ENCODE peak calls at places on chromosome 22, in four cellular contexts. M is GM12878, S is HepG2, T is H1. L is an unnamed sample. For H3K4me1, the result is how much of the 10 kb centered on the place peaks cover.

GRCh38 chr22:19703869-19704268 is 10.4 kb upstream of the SEPTIN5 start:
- DNase-seq in M (no peak), T (no peak), S (no peak), L (no peak)

GRCh38 chr22:21970037-21970799 is 12.4 kb downstream of the TOP3B start:
- DNase-seq in M (no peak), S (no peak), T (no peak), L (no peak)

GRCh38 chr22:44819966-44820631 is 67.7 kb downstream of the ARHGAP8 start:
- DNase-seq in M (no peak), T (peak), S (no peak), L (no peak)

GRCh38 chr22:37167981-37168647 is 18.4 kb upstream of the IL2RB start:
- DNase-seq in M (no peak), S (no peak), T (no peak), L (no peak)

GRCh38 chr22:43637267-43637666 is 174.8 kb downstream of the EFCAB6 start:
- DNase-seq in M (no peak), T (no peak), S (peak), L (no peak)

GRCh38 chr22:18118345-18118915 is 7.8 kb downstream of the TUBA8 start:
- DNase-seq in T (no peak), M (no peak), S (no peak), L (no peak)

GRCh38 chr22:48372395-48372794 is 1455.3 kb downstream of the BRD1 start:
- DNase-seq in M (no peak), S (no peak), T (peak), L (no peak)

GRCh38 chr22:22558972-22559603 is at the start of gene PRAME:
- DNase-seq in S (peak), T (peak), M (peak), L (peak)

GRCh38 chr22:17366830-17367229 is 2.4 kb upstream of the CECR2 start:
- DNase-seq in S (no peak), M (no peak), T (peak), L (no peak)

GRCh38 chr22:38069372-38070249 is 12.4 kb downstream of the PICK1 start:
- DNase-seq in S (no peak), M (no peak), T (no peak), L (no peak)

GRCh38 chr22:19902245-19902699 is 39.3 kb upstream of the COMT start:
- DNase-seq in S (peak), M (no peak), T (no peak), L (no peak)

GRCh38 chr22:39967103-39967829 is 7.1 kb downstream of the TMA7B start:
- DNase-seq in S (no peak), T (no peak), M (no peak), L (no peak)

GRCh38 chr22:20621162-20621561 is 113.8 kb downstream of the MED15 start:
- DNase-seq in S (no peak), T (no peak), M (no peak), L (no peak)

GRCh38 chr22:44707178-44707577 is 5.2 kb downstream of the PRR5 start:
- DNase-seq in S (no peak), T (no peak), M (no peak), L (no peak)

GRCh38 chr22:39268645-39269044 is 23.9 kb upstream of the PDGFB start:
- DNase-seq in T (no peak), S (no peak), M (no peak), L (no peak)

GRCh38 chr22:37228106-37229011 is 15.7 kb downstream of the RAC2 start:
- DNase-seq in T (no peak), M (no peak), S (no peak), L (no peak)

GRCh38 chr22:39150848-39151215 is 1.6 kb downstream of the CBX7 start:
- DNase-seq in M (no peak), S (no peak), T (no peak), L (no peak)

GRCh38 chr22:20839837-20840645 is 18.6 kb downstream of the PI4KA start:
- DNase-seq in M (no peak), S (no peak), T (no peak), L (no peak)

GRCh38 chr22:37996079-37996478 is 11.7 kb upstream of the SOX10 start:
- DNase-seq in M (no peak), S (no peak), T (no peak), L (no peak)

GRCh38 chr22:31093956-31094622 is 13.0 kb downstream of the SMTN start:
- DNase-seq in S (no peak), M (no peak), T (no peak), L (no peak)

GRCh38 chr22:31095637-31096249 is 11.6 kb downstream of the SELENOM start:
- DNase-seq in T (no peak), S (no peak), M (no peak), L (no peak)

GRCh38 chr22:31096637-31097274 is 10.6 kb downstream of the SELENOM start:
- DNase-seq in S (no peak), T (peak), M (no peak), L (no peak)

GRCh38 chr22:31093090-31093850 is 12.2 kb downstream of the SMTN start:
- DNase-seq in T (peak), S (no peak), M (no peak), L (no peak)

GRCh38 chr22:31094741-31095140 is 12.6 kb downstream of the SELENOM start:
- DNase-seq in T (no peak), S (no peak), M (no peak), L (no peak)
- H3K4me1 ChIP-seq in T (under half), S (under half), M (under half), L (under half)

DNA sequence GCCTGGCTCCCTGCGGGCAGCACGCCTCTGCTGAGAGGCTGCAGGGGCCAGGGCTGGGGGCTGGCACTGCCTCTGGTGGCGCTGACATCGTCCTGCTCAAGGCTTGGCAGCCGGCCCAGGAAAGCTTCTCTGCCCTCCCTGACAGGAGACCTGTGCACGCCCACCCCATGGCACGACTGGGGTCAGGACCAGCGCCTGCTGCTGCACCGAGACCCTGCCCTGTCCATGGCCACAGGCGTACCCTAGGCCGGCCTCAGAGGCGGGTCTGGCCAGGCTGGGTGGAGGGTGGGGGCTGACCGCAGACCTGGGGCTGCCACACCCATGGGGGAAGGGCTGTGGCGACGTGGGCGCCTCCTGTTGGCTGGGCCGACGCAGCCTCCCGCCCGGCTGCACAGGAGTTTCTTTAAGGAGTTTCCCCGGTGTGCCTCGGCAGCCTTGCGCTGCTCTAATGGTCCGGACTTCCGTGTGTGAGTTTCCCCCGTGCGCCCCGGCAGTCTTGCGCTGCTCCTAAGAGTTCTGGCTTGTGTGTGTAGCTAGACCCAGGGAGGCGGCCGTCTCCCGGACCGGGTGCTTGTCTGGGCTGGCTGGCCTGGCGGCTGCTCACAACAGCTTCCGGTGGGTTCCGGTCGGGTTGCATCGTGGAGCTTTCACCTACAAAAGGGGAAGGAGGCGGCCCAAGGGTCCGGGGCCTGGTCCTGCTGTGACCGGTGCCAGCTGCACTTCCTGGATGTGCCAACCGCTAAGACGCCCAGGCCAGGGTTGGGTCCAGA is 4.7 kb downstream of the TRABD start:
- DNase-seq in S (no peak), T (peak), M (peak), L (no peak)
- TF ChIP-seq SUZ12 in S (no peak), T (no peak), M (no peak), L (no peak)

DNA sequence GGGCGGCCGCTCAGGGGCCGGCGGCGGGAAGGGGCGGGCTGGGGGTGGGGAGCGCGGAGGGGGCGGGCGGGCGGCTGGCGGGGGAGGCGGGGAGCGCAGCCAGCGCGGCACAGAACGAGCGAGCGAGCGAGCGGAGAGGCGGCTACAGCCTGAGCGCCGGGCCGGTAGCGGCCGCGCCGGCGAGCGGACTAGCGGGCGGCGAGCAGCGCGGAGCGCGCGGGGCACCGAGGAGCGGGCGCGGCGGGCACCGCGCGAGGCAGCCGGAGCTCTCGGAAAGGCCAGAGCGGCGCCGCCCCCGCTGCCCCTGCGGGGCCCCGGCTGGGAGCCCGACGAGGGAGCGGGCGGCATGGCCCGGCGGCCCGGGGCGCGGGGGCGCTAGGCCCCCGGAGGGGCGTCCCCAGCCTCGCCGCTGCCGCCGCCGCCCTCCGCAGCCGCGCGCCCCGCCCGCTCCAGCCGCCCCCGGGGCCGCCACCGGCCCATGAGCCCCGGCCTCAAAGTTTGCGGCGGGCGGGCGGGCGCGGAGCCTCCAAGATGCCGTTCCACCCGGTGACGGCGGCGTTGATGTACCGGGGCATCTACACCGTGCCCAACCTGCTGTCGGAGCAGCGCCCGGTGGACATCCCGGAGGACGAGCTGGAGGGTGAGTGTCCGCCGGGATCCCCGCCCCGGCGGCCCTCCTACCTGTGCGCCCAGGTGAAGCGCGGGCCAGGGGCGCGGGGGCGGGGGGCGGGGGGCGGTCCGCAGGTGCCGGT is at the start of gene CABP7:
- DNase-seq in S (no peak), T (no peak), M (no peak), L (no peak)
- H3K4me3 ChIP-seq in S (no peak), T (peak), M (no peak), L (peak)

GRCh38 chr22:42287174-42287890 is 16.9 kb upstream of the TCF20 start:
- DNase-seq in S (no peak), T (no peak), M (no peak), L (no peak)

GRCh38 chr22:42291287-42291686 is 20.8 kb upstream of the TCF20 start:
- DNase-seq in M (no peak), S (no peak), T (no peak), L (no peak)

GRCh38 chr22:42292726-42293520 is 22.5 kb upstream of the TCF20 start:
- DNase-seq in M (no peak), T (no peak), S (no peak), L (no peak)

GRCh38 chr22:42288791-42289190 is 18.3 kb upstream of the TCF20 start:
- DNase-seq in M (no peak), T (no peak), S (no peak), L (no peak)

GRCh38 chr22:42289671-42290269 is 19.3 kb upstream of the TCF20 start:
- DNase-seq in T (no peak), M (no peak), S (no peak), L (no peak)
- H3K4me1 ChIP-seq in T (under half), M (under half), S (under half), L (under half)

DNA sequence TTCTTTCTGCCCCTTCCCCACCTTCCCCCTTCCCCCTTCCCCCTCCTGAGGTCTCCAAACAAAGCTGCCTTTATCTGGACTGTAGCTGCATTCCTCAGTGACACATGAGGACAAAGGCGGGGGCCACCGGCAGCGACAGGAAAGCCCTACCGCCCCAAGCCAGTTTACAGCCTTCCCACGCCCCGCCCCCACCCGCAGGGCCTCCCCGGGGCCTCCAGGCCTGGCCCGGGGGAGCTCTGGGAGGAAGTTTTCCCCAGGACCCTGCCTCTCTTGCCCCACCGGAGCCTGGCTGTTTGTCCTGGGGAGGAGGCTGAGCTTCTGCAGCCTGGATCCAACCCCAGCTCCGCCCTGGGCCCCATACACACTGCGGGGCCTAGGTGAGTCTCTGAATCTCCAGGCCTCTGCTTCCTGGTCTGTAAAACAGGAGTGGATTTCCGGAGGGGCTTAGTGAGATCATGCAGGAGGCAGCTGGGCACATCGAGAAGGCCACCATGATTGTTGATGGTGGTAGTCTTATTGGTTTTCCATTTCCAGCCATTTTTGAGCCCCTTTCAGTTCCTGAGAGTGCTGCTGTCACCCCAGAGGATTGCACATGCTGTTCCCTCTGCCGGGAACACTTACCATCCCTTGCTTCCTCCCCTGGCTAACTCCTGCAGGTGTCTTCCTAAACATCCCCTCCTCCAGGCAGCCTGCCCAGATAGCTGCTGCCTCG is 130.7 kb downstream of the MN1 start:
- DNase-seq in M (no peak), S (peak), T (peak), L (peak)
- TF ChIP-seq SUZ12 in M (no peak), S (no peak), T (no peak), L (no peak)

GRCh38 chr22:47260551-47260950 is 498.1 kb downstream of the TBC1D22A start:
- DNase-seq in M (no peak), T (no peak), S (no peak), L (no peak)

GRCh38 chr22:47259049-47259448 is 496.6 kb downstream of the TBC1D22A start:
- DNase-seq in S (no peak), M (no peak), T (no peak), L (no peak)

GRCh38 chr22:47257566-47257965 is 495.1 kb downstream of the TBC1D22A start:
- DNase-seq in S (no peak), T (no peak), M (no peak), L (no peak)

DNA sequence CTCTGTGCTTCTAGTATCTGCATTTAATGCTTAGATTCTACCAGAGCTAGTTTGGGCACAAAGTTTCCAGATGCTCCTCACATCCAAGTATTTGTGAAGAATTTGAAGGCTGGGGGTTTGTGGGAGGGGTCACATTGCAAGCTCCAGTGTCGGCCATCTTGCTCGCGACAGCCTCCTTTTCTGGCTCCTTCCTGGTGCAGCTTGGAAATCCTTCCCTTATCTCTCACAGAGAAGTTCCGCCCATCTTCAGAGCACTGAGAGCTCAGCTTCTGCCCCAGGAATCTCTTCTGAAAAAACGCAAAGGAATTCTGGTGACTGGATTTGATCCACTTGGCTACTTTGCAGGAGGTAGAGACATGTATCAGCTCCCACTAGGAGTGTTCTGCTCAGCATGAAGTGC is 497.5 kb downstream of the TBC1D22A start:
- DNase-seq in T (no peak), M (no peak), S (no peak), L (no peak)
- H3K4me3 ChIP-seq in T (no peak), M (no peak), S (no peak), L (no peak)

GRCh38 chr22:46108564-46109473 is 41.5 kb upstream of the PPARA start:
- DNase-seq in T (no peak), S (peak), M (no peak), L (no peak)
- H3K4me1 ChIP-seq in T (under half), S (half or more), M (under half), L (under half)

GRCh38 chr22:23826510-23827350 is 12.1 kb downstream of the DERL3 start:
- DNase-seq in T (no peak), S (no peak), M (no peak), L (no peak)
- TF ChIP-seq SUZ12 in T (no peak), S (no peak), M (no peak), L (no peak)

DNA sequence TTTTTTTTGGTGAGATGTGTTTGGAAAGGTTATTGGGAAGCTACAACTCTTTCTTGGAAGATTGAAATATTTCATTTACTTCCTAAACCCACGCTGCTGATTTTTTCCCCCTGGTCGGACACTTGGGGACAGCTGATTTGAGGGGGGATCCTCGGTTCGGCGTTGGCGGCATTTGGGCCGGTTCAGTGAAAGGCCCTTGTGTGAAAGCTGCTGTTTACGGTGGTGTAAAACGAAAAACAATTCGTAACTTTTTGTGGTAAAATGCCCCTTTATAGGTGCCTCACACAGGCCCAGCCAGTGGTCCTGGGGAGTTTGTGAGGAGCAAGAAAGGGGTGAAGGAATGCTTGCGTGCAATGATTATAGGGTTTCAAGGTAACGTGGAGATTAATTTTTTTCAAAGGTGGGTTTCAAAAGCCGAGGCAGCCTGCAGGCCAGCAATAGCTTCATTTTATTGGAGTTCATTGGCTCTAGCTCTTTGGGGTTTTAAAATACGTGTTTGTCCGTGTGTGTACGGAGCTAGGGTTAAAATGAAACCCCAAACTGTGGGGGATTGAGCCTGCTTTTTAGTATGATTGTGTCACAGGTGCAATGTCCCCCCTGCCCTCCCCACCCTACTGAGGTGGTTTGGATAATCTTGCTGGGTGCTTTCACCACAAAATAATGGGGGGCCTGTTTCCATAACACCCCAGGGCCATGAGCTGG is 77.2 kb upstream of the PPARA start:
- DNase-seq in M (no peak), T (no peak), S (no peak), L (no peak)
- H3K4me3 ChIP-seq in M (peak), T (peak), S (no peak), L (no peak)

L was measured in NT2/D1.